ENCODE peak calls at places on chromosomes 3 and 15, in four cellular contexts. M is PC-3, A is left lung, R is stomach. I is an unnamed sample. For H3K27me3 and H3K36me3, the result is how much of the 10 kb centered on the place peaks cover.

GRCh38 chr15:101068961-101069734 is 150.0 kb downstream of the LRRK1 start:
- DNase-seq in M (no peak), A (peak), R (no peak), I (no peak)

GRCh38 chr3:197367081-197367780 is 68.8 kb upstream of the DLG1 start:
- DNase-seq in M (peak), A (peak), R (peak), I (peak)

GRCh38 chr15:63185206-63185605 is 4.2 kb upstream of the RAB8B start:
- DNase-seq in M (no peak), A (no peak), R (no peak), I (no peak)

GRCh38 chr3:71962561-71963240 is 177.8 kb upstream of the PROK2 start:
- DNase-seq in M (peak), A (no peak), R (no peak), I (peak)

GRCh38 chr15:80123034-80123433 is 29.8 kb upstream of the FAH start:
- DNase-seq in M (no peak), A (no peak), R (no peak), I (no peak)

GRCh38 chr15:25784876-25785642 is 78.1 kb downstream of the ATP10A start:
- DNase-seq in M (no peak), A (no peak), R (no peak), I (no peak)

GRCh38 chr3:168933614-168934013 is 729.9 kb downstream of the MECOM start:
- DNase-seq in M (peak), A (no peak), R (no peak), I (no peak)

GRCh38 chr15:67006089-67007065 is 59.0 kb upstream of the SMAD3 start:
- DNase-seq in M (no peak), A (no peak), R (no peak), I (no peak)

GRCh38 chr15:47811160-47811559 is 93.9 kb downstream of the SEMA6D start:
- DNase-seq in M (no peak), A (no peak), R (no peak), I (no peak)

GRCh38 chr3:83224101-83224868 is 1462.8 kb upstream of the GBE1 start:
- DNase-seq in M (peak), A (no peak), R (no peak), I (no peak)

GRCh38 chr15:59722451-59722850 is 33.3 kb upstream of the BNIP2 start:
- DNase-seq in M (no peak), A (no peak), R (no peak), I (no peak)

GRCh38 chr15:51756482-51756881 is 5.1 kb downstream of the TMOD2 start:
- DNase-seq in M (no peak), A (no peak), R (no peak), I (no peak)

GRCh38 chr3:188979669-188980311 is 192.0 kb upstream of the TPRG1 start:
- DNase-seq in M (no peak), A (no peak), R (no peak), I (peak)

GRCh38 chr3:53256704-53257055 is 858 bp upstream of the TKT start:
- DNase-seq in M (no peak), A (no peak), R (no peak), I (no peak)

GRCh38 chr3:58260261-58260731 is 22.7 kb downstream of the ABHD6 start:
- DNase-seq in M (peak), A (no peak), R (no peak), I (peak)

GRCh38 chr15:31461911-31462480 is 135.4 kb downstream of the KLF13 start:
- DNase-seq in M (no peak), A (no peak), R (peak), I (no peak)

GRCh38 chr3:152403632-152404066 is 134.9 kb downstream of the MBNL1 start:
- DNase-seq in M (no peak), A (no peak), R (peak), I (no peak)

GRCh38 chr3:190514163-190515153 is 573 bp downstream of the IL1RAP start:
- DNase-seq in M (peak), A (peak), R (peak), I (peak)

DNA sequence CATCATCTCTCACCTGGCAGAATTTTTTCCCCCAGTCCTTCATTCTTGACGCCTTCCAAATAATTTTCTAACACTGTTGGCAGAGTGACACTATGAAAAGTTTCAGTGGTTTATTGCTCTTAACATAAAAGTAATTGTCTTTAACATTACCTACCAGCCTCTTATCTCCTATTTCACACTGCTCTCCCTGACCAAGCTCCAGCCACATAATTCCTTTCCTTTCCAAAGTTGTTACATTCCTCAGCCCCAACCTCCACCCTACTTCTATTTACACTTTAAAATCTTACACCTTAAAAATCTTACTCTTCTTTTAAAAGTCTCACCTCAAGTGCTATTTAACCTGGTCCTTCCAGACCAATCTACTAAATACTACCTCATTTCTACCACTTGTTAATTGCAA is 2.8 kb downstream of the DPPA4 start:
- DNase-seq in M (no peak), A (no peak), R (no peak), I (no peak)
- H3K4me3 ChIP-seq in M (no peak), A (no peak), R (no peak), I (no peak)

DNA sequence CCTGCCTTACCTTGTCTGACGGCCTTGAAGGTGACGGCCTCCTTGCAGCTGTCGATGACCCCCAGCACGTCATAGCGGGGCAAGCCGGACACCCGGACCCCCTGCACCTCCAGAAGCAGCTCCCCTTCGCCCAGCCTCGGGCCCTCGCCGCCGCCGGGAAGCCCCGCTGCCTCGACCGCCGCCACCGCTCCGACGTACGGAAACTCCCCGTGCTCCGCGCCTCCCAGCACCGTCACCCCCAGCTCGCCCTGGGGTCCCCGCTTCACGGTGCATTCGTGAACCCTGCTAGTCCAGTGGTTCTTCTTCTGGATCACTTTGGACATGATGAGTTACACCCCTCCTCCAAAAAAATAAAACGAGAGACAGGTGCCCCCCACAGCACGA is 740 bp downstream of the MAGI1 start:
- DNase-seq in M (no peak), A (no peak), R (no peak), I (no peak)
- H3K27me3 ChIP-seq in M (under half), A (under half), R (under half), I (under half)

GRCh38 chr15:70081612-70082011 is 16.1 kb downstream of the TLE3 start:
- DNase-seq in M (no peak), A (no peak), R (no peak), I (no peak)
- H3K36me3 ChIP-seq in M (half or more), A (under half), R (half or more), I (half or more)

GRCh38 chr15:34584996-34585395 is 1.5 kb upstream of the GOLGA8B start:
- DNase-seq in M (no peak), A (no peak), R (no peak), I (no peak)

GRCh38 chr15:34584321-34584668 is 844 bp upstream of the GOLGA8B start:
- DNase-seq in M (no peak), A (no peak), R (no peak), I (no peak)

GRCh38 chr15:34582461-34583357 is 742 bp downstream of the GOLGA8B start:
- DNase-seq in M (peak), A (peak), R (peak), I (peak)

GRCh38 chr15:34583399-34584320 is at the start of gene GOLGA8B:
- DNase-seq in M (peak), A (peak), R (peak), I (peak)

DNA sequence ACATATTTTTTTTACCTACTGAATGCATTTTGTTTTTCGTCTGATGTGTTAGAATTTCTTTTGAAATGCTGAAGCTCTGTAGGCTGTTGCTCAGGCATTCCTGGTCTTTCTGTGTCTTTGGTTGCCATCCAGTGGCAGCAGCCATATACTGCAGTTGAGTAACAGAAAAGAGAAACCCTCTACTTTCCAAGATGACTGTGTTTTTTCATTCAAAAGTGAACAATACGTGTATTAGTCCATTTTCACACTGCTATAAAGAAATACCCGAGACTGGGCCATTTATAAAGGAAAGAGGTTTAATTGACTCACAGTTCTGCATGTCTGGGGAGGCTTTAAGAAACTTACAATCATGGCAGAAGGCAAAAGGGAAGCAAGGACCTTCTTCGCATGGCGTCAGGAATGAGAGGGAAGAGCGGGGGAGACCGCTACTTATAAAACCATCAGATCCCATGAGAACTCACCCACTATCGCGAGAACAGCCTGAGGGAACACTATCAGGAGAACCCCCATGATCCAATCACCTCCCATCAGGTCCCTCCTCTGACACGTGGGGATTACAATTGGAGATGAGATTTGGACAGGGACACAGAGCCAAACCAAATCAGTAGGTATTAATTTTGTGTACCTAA is 4.7 kb upstream of the GOLGA8B start:
- DNase-seq in M (peak), A (peak), R (peak), I (peak)
- H3K4me3 ChIP-seq in M (peak), A (no peak), R (peak), I (peak)

GRCh38 chr15:76335129-76335850 is 1.3 kb upstream of the ISL2 start:
- DNase-seq in M (no peak), A (no peak), R (no peak), I (no peak)

GRCh38 chr15:76334438-76335004 is 2.1 kb upstream of the ISL2 start:
- DNase-seq in M (no peak), A (no peak), R (no peak), I (no peak)

GRCh38 chr15:76332796-76333195 is 3.8 kb upstream of the ISL2 start:
- DNase-seq in M (no peak), A (no peak), R (no peak), I (no peak)

GRCh38 chr15:76333309-76333708 is 3.3 kb upstream of the ISL2 start:
- DNase-seq in M (no peak), A (no peak), R (no peak), I (no peak)

GRCh38 chr15:76333720-76334437 is 2.7 kb upstream of the ISL2 start:
- DNase-seq in M (peak), A (no peak), R (no peak), I (no peak)
- H3K27me3 ChIP-seq in M (under half), A (half or more), R (under half), I (under half)

DNA sequence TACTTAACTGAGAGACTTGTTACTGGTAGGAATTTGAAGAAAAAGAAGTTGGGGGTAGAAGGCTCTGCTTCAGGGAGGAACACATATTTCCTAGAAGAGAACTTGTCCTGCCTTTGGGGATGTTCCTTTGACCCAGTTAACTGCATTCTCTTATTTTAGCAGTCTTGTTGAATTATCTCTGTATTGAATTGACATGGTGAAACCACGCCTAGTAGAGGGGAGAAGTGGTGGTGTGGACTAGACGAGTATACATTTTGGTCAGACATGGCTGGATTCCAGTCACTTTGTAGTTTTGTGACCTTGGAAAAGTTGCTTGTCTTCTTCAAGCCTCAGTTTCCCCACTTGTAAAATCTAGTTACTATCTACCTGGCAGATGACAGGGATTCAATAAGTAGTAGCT is 87.8 kb downstream of the FNDC3B start:
- DNase-seq in M (no peak), A (no peak), R (no peak), I (no peak)
- H3K36me3 ChIP-seq in M (under half), A (under half), R (under half), I (half or more)